ENCODE peak calls at places on chromosomes 16 and 17, in four cellular contexts. One of them, this sample, is unnamed.

GRCh38 chr17:74712756-74713155 is at the start of gene CD300LF:
- DNase-seq in foreskin fibroblast: no peak
- DNase-seq in activated CD4-positive, alpha-beta T cell treated with anti-CD3 and anti-CD28 coated beads for 24 hours: no peak
- DNase-seq in suprapubic skin: no peak
- DNase-seq in this sample: no peak

GRCh38 chr17:751269-752001 is 629 bp downstream of the GEMIN4 start:
- DNase-seq in foreskin fibroblast: peak; percentile 35
- DNase-seq in activated CD4-positive, alpha-beta T cell treated with anti-CD3 and anti-CD28 coated beads for 24 hours: peak; percentile 10
- DNase-seq in suprapubic skin: peak; percentile 73
- DNase-seq in this sample: no peak

GRCh38 chr16:56862776-56863175 is 2.2 kb upstream of the SLC12A3 start:
- DNase-seq in foreskin fibroblast: no peak
- DNase-seq in activated CD4-positive, alpha-beta T cell treated with anti-CD3 and anti-CD28 coated beads for 24 hours: no peak
- DNase-seq in suprapubic skin: no peak
- DNase-seq in this sample: no peak

GRCh38 chr17:34122529-34122928 is 132.6 kb upstream of the CCL2 start:
- DNase-seq in foreskin fibroblast: no peak
- DNase-seq in activated CD4-positive, alpha-beta T cell treated with anti-CD3 and anti-CD28 coated beads for 24 hours: no peak
- DNase-seq in suprapubic skin: no peak
- DNase-seq in this sample: no peak

GRCh38 chr17:4545217-4545951 is 9.8 kb downstream of the MYBBP1A start:
- DNase-seq in foreskin fibroblast: no peak
- DNase-seq in activated CD4-positive, alpha-beta T cell treated with anti-CD3 and anti-CD28 coated beads for 24 hours: no peak
- DNase-seq in suprapubic skin: no peak
- DNase-seq in this sample: no peak

GRCh38 chr16:11497329-11497805 is 89.4 kb downstream of the LITAF start:
- DNase-seq in foreskin fibroblast: peak; percentile 71
- DNase-seq in activated CD4-positive, alpha-beta T cell treated with anti-CD3 and anti-CD28 coated beads for 24 hours: no peak
- DNase-seq in suprapubic skin: peak; percentile 89
- DNase-seq in this sample: no peak

GRCh38 chr17:80421381-80422090 is 6.6 kb downstream of the ENDOV start:
- DNase-seq in foreskin fibroblast: no peak
- DNase-seq in activated CD4-positive, alpha-beta T cell treated with anti-CD3 and anti-CD28 coated beads for 24 hours: no peak
- DNase-seq in suprapubic skin: no peak
- DNase-seq in this sample: no peak

GRCh38 chr16:28309811-28310311 is 17.5 kb downstream of the SBK1 start:
- DNase-seq in foreskin fibroblast: no peak
- DNase-seq in activated CD4-positive, alpha-beta T cell treated with anti-CD3 and anti-CD28 coated beads for 24 hours: peak; percentile 63
- DNase-seq in suprapubic skin: no peak
- DNase-seq in this sample: no peak

GRCh38 chr17:5516060-5516792 is 29.9 kb downstream of the MIS12 start:
- DNase-seq in foreskin fibroblast: peak; percentile 96
- DNase-seq in activated CD4-positive, alpha-beta T cell treated with anti-CD3 and anti-CD28 coated beads for 24 hours: no peak
- DNase-seq in suprapubic skin: no peak
- DNase-seq in this sample: no peak

GRCh38 chr17:73289549-73290254 is 22.1 kb downstream of the CDC42EP4 start:
- DNase-seq in foreskin fibroblast: no peak
- DNase-seq in activated CD4-positive, alpha-beta T cell treated with anti-CD3 and anti-CD28 coated beads for 24 hours: no peak
- DNase-seq in suprapubic skin: no peak
- DNase-seq in this sample: no peak

GRCh38 chr16:24858219-24859041 is 12.7 kb downstream of the SLC5A11 start:
- DNase-seq in foreskin fibroblast: peak; percentile 28
- DNase-seq in activated CD4-positive, alpha-beta T cell treated with anti-CD3 and anti-CD28 coated beads for 24 hours: peak; percentile 40
- DNase-seq in suprapubic skin: no peak
- DNase-seq in this sample: no peak

GRCh38 chr16:79897444-79898146 is 297.1 kb upstream of the MAF start:
- DNase-seq in foreskin fibroblast: peak; percentile 0
- DNase-seq in activated CD4-positive, alpha-beta T cell treated with anti-CD3 and anti-CD28 coated beads for 24 hours: no peak
- DNase-seq in suprapubic skin: no peak
- DNase-seq in this sample: no peak

GRCh38 chr17:37310940-37311339 is 64.8 kb upstream of the C17orf78 start:
- DNase-seq in foreskin fibroblast: peak; percentile 12
- DNase-seq in activated CD4-positive, alpha-beta T cell treated with anti-CD3 and anti-CD28 coated beads for 24 hours: no peak
- DNase-seq in suprapubic skin: no peak
- DNase-seq in this sample: no peak

GRCh38 chr17:40331743-40332641 is 23.0 kb downstream of the RARA start:
- DNase-seq in foreskin fibroblast: no peak
- DNase-seq in activated CD4-positive, alpha-beta T cell treated with anti-CD3 and anti-CD28 coated beads for 24 hours: no peak
- DNase-seq in suprapubic skin: peak; percentile 86
- DNase-seq in this sample: no peak

GRCh38 chr17:73550561-73550960 is 93.7 kb downstream of the SDK2 start:
- DNase-seq in foreskin fibroblast: no peak
- DNase-seq in activated CD4-positive, alpha-beta T cell treated with anti-CD3 and anti-CD28 coated beads for 24 hours: no peak
- DNase-seq in suprapubic skin: no peak
- DNase-seq in this sample: no peak

GRCh38 chr16:85112364-85112763 is at the start of gene CIBAR2:
- DNase-seq in foreskin fibroblast: no peak
- DNase-seq in activated CD4-positive, alpha-beta T cell treated with anti-CD3 and anti-CD28 coated beads for 24 hours: no peak
- DNase-seq in suprapubic skin: no peak
- DNase-seq in this sample: no peak

GRCh38 chr17:17044846-17045561 is 2.7 kb downstream of the MPRIP start:
- DNase-seq in foreskin fibroblast: peak; percentile 61
- DNase-seq in activated CD4-positive, alpha-beta T cell treated with anti-CD3 and anti-CD28 coated beads for 24 hours: no peak
- DNase-seq in suprapubic skin: peak; percentile 59
- DNase-seq in this sample: no peak

GRCh38 chr17:5770556-5771270 is 186.4 kb upstream of the NLRP1 start:
- DNase-seq in foreskin fibroblast: no peak
- DNase-seq in activated CD4-positive, alpha-beta T cell treated with anti-CD3 and anti-CD28 coated beads for 24 hours: no peak
- DNase-seq in suprapubic skin: no peak
- DNase-seq in this sample: no peak

GRCh38 chr16:51773491-51773890 is 622.4 kb upstream of the SALL1 start:
- DNase-seq in foreskin fibroblast: no peak
- DNase-seq in activated CD4-positive, alpha-beta T cell treated with anti-CD3 and anti-CD28 coated beads for 24 hours: no peak
- DNase-seq in suprapubic skin: no peak
- DNase-seq in this sample: no peak

GRCh38 chr16:24906199-24906808 is 60.5 kb downstream of the SLC5A11 start:
- DNase-seq in foreskin fibroblast: peak; percentile 12
- DNase-seq in activated CD4-positive, alpha-beta T cell treated with anti-CD3 and anti-CD28 coated beads for 24 hours: no peak
- DNase-seq in suprapubic skin: no peak
- DNase-seq in this sample: peak; percentile 1

GRCh38 chr17:30309591-30309990 is 17.8 kb upstream of the BLMH start:
- DNase-seq in foreskin fibroblast: no peak
- DNase-seq in activated CD4-positive, alpha-beta T cell treated with anti-CD3 and anti-CD28 coated beads for 24 hours: no peak
- DNase-seq in suprapubic skin: no peak
- DNase-seq in this sample: no peak

This sample was measured in glomerular endothelial cell.